ENCODE peak calls at places on chromosomes 4 and X, in five cellular contexts. H is K562, B is HepG2, C is GM12878, I is H1. V is an unnamed sample.

GRCh38 chr4:4555916-4556315 is 14.1 kb upstream of the STX18 start:
- DNase-seq in I (no peak), H (no peak), B (peak), C (no peak), V (no peak)

GRCh38 chrX:1387141-1387776 is 4.7 kb downstream of the SLC25A6 start:
- DNase-seq in H (no peak), B (no peak), C (no peak), I (peak), V (no peak)

GRCh38 chr4:142883433-142883832 is 37.3 kb upstream of the INPP4B start:
- DNase-seq in C (no peak), B (no peak), I (no peak), H (no peak), V (peak)

GRCh38 chr4:93217423-93217822 is 611.1 kb upstream of the ATOH1 start:
- DNase-seq in B (no peak), C (no peak), H (no peak), I (no peak), V (no peak)

GRCh38 chr4:112813790-112814189 is 176.8 kb downstream of the LARP7 start:
- DNase-seq in I (no peak), C (peak), H (no peak), B (no peak), V (no peak)

GRCh38 chr4:34043131-34043530 is 2201.2 kb downstream of the ARAP2 start:
- DNase-seq in C (no peak), B (no peak), H (no peak), I (no peak), V (no peak)

GRCh38 chrX:11540532-11541377 is 125.0 kb downstream of the ARHGAP6 start:
- DNase-seq in I (no peak), C (peak), H (no peak), B (no peak), V (no peak)

GRCh38 chr4:10023050-10023419 is 1.7 kb upstream of the SLC2A9 start:
- DNase-seq in I (no peak), B (no peak), H (no peak), C (no peak), V (no peak)

GRCh38 chrX:38803609-38804480 is 2.6 kb downstream of the MID1IP1 start:
- DNase-seq in C (no peak), B (peak), I (peak), H (peak), V (peak)

GRCh38 chrX:44483965-44484606 is 58.6 kb downstream of the FUNDC1 start:
- DNase-seq in I (no peak), H (peak), C (no peak), B (no peak), V (no peak)

GRCh38 chrX:124328765-124329164 is 3.7 kb upstream of the TEX13D start:
- DNase-seq in C (no peak), I (no peak), B (no peak), H (no peak), V (no peak)

GRCh38 chr4:149140841-149141240 is 674.8 kb downstream of the IQCM start:
- DNase-seq in C (no peak), H (no peak), B (no peak), I (no peak), V (no peak)

GRCh38 chrX:134727363-134727762 is 69.1 kb upstream of the PLAC1 start:
- DNase-seq in B (peak), C (no peak), I (no peak), H (no peak), V (no peak)

GRCh38 chr4:37770016-37770415 is 56.5 kb upstream of the PGM2 start:
- DNase-seq in I (no peak), B (no peak), H (no peak), C (no peak), V (no peak)

GRCh38 chr4:86626066-86626465 is 32.0 kb downstream of the PTPN13 start:
- DNase-seq in I (no peak), C (no peak), H (no peak), B (no peak), V (no peak)

GRCh38 chr4:96164814-96165351 is 325.0 kb downstream of the PDHA2 start:
- DNase-seq in I (no peak), C (no peak), B (no peak), H (no peak), V (no peak)

GRCh38 chrX:24448762-24449161 is 16.3 kb upstream of the PDK3 start:
- DNase-seq in B (no peak), H (no peak), I (no peak), C (no peak), V (no peak)
- TF ChIP-seq MAX in B (no peak), H (no peak), I (no peak), C (no peak), V (no peak)

DNA sequence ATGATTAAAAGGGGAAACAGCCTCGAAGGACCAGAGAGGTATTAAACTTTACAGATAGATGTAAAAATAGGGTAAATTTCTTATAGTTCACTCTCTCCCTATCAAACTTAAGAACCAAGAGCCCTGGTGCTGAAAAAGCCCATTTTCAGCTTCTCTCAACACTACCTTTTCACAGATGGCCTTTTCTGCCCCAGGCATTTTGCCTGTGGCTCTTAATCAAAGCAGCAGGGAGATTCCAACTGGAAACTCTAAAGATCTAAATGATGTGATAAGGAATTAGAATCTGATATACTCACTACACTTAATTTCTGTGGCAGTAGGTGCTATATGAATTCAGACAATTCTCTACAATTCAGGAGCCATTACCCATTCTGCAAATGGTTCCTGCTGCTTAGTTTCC is 60.0 kb downstream of the AMMECR1 start:
- DNase-seq in C (no peak), I (no peak), H (no peak), B (no peak), V (no peak)
- TF ChIP-seq SRF in C (no peak), I (no peak), H (no peak), B (no peak), V (no peak)

DNA sequence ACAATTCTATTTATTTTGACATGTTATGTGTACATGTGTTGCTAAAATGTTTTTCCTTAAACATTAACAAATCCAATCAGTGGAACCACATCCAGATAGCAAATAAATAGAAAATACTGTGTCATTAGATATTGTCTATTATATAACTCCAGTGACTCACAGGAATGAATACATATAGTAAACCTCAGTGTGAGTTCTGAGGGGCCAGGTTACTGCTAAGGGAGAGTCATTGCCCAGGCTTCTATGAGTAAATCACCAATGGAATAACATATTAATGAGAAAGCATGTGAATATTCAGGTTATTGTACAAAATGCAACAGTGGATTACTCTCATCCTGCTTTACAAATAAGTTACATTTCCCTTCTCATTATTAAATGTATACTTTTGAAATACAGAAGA is 27.2 kb downstream of the TACR3 start:
- DNase-seq in H (no peak), I (no peak), B (no peak), C (no peak), V (no peak)
- TF ChIP-seq CEBPB in H (no peak), I (no peak), B (no peak), C (no peak), V (no peak)

DNA sequence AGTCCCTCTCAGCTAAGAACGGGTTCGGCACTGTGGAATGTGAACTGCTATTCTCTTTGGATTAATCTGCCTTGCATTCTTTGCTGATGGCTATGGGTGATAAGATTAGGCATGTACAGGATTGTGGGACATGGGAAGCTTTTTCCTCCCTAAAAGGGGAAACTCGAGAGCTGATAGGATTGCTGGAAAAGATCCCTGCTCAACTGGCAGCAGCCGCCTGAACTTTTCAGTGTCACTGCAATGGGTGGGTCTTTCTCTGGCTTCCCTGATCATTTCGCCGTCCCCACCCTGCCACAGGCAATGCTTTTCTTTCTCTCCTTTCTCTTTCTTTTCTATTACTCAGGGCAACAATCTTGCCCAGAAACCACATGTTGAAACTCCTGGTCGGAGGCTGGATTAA is 20.5 kb downstream of the PAGE2 start:
- DNase-seq in I (no peak), H (no peak), B (no peak), C (no peak), V (no peak)
- TF ChIP-seq MAX in I (no peak), H (no peak), B (no peak), C (no peak), V (no peak)

GRCh38 chr4:11418610-11419009 is 10.1 kb downstream of the HS3ST1 start:
- DNase-seq in H (peak), I (no peak), B (no peak), C (no peak), V (no peak)
- TF ChIP-seq SRF in H (no peak), I (no peak), B (no peak), C (no peak), V (no peak)

DNA sequence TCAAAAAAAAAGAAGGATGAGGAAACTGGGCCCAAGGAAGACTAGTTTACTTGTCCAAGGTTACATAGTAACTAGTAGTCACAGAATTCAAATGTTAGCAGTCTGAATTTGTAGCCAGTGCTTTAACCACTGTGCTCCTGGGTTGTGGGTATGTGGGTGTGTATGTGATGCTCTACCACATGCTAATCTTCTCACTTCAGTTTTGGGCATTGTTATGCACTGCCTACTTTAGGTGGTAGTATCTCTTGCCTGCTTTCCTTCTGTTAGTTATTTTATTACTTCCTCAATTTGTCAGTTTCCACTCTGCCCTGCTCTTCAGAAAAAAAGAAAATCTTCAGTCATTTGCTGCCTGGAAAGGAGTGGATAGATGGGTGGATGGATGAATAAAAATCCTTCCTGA is 219.2 kb downstream of the RPA4 start:
- DNase-seq in I (no peak), C (no peak), B (no peak), H (no peak), V (no peak)
- TF ChIP-seq CEBPB in I (no peak), C (no peak), B (no peak), H (no peak), V (no peak)